ENCODE peak calls at places on chromosomes 2 and 18, in four cellular contexts. J is colonic mucosa; S is naive thymus-derived CD8-positive, alpha-beta T cell; D is NCI-H2029. C is an unnamed sample.

GRCh38 chr18:74897971-74898657 is 300.4 kb downstream of the ZNF407 start:
- DNase-seq in D (no peak), S (no peak), J (no peak), C (no peak)

GRCh38 chr18:67790527-67790926 is 274.0 kb upstream of the DSEL start:
- DNase-seq in S (no peak), D (no peak), J (no peak), C (no peak)

GRCh38 chr2:143252138-143252907 is 123.1 kb downstream of the ARHGAP15 start:
- DNase-seq in J (no peak), D (no peak), S (no peak), C (no peak)

GRCh38 chr2:237354930-237355329 is 59.0 kb downstream of the COL6A3 start:
- DNase-seq in S (no peak), J (no peak), D (no peak), C (no peak)

GRCh38 chr2:233535276-233535675 is 31.3 kb downstream of the USP40 start:
- DNase-seq in D (no peak), S (no peak), J (no peak), C (no peak)

GRCh38 chr18:37270046-37270665 is 295.4 kb downstream of the CELF4 start:
- DNase-seq in D (no peak), S (no peak), J (peak; percentile 38), C (no peak)

GRCh38 chr18:58394607-58395425 is 234.1 kb downstream of the ALPK2 start:
- DNase-seq in D (no peak), S (no peak), J (no peak), C (no peak)

GRCh38 chr2:223578846-223579245 is 23.3 kb downstream of the SCG2 start:
- DNase-seq in D (no peak), J (no peak), S (no peak), C (no peak)

GRCh38 chr2:3759331-3759730 is 56.0 kb downstream of the DCDC2C start:
- DNase-seq in S (no peak), J (no peak), D (no peak), C (no peak)

GRCh38 chr18:5476961-5477800 is 66.6 kb downstream of the EPB41L3 start:
- DNase-seq in J (no peak), S (no peak), D (no peak), C (no peak)

GRCh38 chr18:2173464-2173863 is 397.8 kb downstream of the METTL4 start:
- DNase-seq in S (no peak), J (no peak), D (no peak), C (no peak)

GRCh38 chr2:237196866-237197618 is 111.4 kb downstream of the COPS8 start:
- DNase-seq in J (no peak), D (no peak), S (no peak), C (peak; percentile 54)

GRCh38 chr2:38626326-38627031 is 23.8 kb upstream of the HNRNPLL start:
- DNase-seq in D (no peak), J (no peak), S (peak; percentile 40), C (no peak)

GRCh38 chr2:98907385-98907784 is 28.6 kb downstream of the CRACDL start:
- DNase-seq in D (no peak), J (no peak), S (no peak), C (no peak)

GRCh38 chr2:120817136-120817955 is 81.7 kb downstream of the GLI2 start:
- DNase-seq in D (no peak), J (no peak), S (no peak), C (no peak)

GRCh38 chr2:206920310-206920709 is 19.0 kb upstream of the CPO start:
- DNase-seq in S (no peak), D (no peak), J (no peak), C (no peak)

GRCh38 chr2:179745615-179746263 is 115.7 kb downstream of the ZNF385B start:
- DNase-seq in D (no peak), S (no peak), J (no peak), C (no peak)

GRCh38 chr2:188079176-188079575 is 212.5 kb upstream of the GULP1 start:
- DNase-seq in J (no peak), D (no peak), S (no peak), C (no peak)

GRCh38 chr2:75202359-75202758 is 3.0 kb upstream of the TACR1 start:
- DNase-seq in D (no peak), S (no peak), J (no peak), C (no peak)

GRCh38 chr2:231597627-231598026 is 5.0 kb downstream of the TEX44 start:
- DNase-seq in D (no peak), J (no peak), S (no peak), C (no peak)

GRCh38 chr2:240893363-240893828 is 2.6 kb downstream of the MAB21L4 start:
- DNase-seq in J (no peak), D (no peak), S (peak; percentile 16), C (no peak)

GRCh38 chr2:52113338-52113737 is 1081.4 kb upstream of the NRXN1 start:
- DNase-seq in D (no peak), S (no peak), J (no peak), C (no peak)

GRCh38 chr2:133200684-133201421 is 367.4 kb downstream of the NCKAP5 start:
- DNase-seq in D (no peak), J (no peak), S (no peak), C (no peak)

GRCh38 chr2:42053791-42054656 is 6.2 kb downstream of the PKDCC start:
- DNase-seq in J (peak; percentile 55), S (no peak), D (no peak), C (no peak)

GRCh38 chr2:108575132-108575966 is 41.1 kb downstream of the LIMS1 start:
- DNase-seq in J (no peak), S (no peak), D (no peak), C (no peak)

GRCh38 chr18:11118051-11118450 is 31.3 kb downstream of the PIEZO2 start:
- DNase-seq in D (no peak), J (no peak), S (no peak), C (no peak)

GRCh38 chr2:172087191-172087779 is 2.0 kb downstream of the DLX1 start:
- DNase-seq in J (peak; percentile 16), S (no peak), D (no peak), C (no peak)